ENCODE peak calls at places on chromosomes 16 and 17, in five cellular contexts. One of them, this sample, is unnamed. For H3K9me3, the result is how much of the 10 kb centered on the place peaks cover.

GRCh38 chr16:85673529-85674417 is 15.0 kb downstream of the GINS2 start:
- DNase-seq in Peyer's patch: peak
- DNase-seq in transverse colon: no peak
- DNase-seq in CD4-positive, alpha-beta memory T cell: no peak
- DNase-seq in aorta: peak
- DNase-seq in this sample: no peak

GRCh38 chr17:72092710-72093322 is 28.0 kb upstream of the SOX9 start:
- DNase-seq in Peyer's patch: no peak
- DNase-seq in transverse colon: no peak
- DNase-seq in CD4-positive, alpha-beta memory T cell: no peak
- DNase-seq in aorta: no peak
- DNase-seq in this sample: no peak

GRCh38 chr16:86228713-86229112 is 281.6 kb upstream of the FOXF1 start:
- DNase-seq in Peyer's patch: no peak
- DNase-seq in transverse colon: no peak
- DNase-seq in CD4-positive, alpha-beta memory T cell: no peak
- DNase-seq in aorta: no peak
- DNase-seq in this sample: no peak

GRCh38 chr16:87384162-87384999 is 805 bp upstream of the FBXO31 start:
- DNase-seq in Peyer's patch: peak
- DNase-seq in transverse colon: peak
- DNase-seq in CD4-positive, alpha-beta memory T cell: no peak
- DNase-seq in aorta: peak
- DNase-seq in this sample: no peak

GRCh38 chr16:47162670-47163420 is 19.1 kb upstream of the NETO2 start:
- DNase-seq in Peyer's patch: no peak
- DNase-seq in transverse colon: no peak
- DNase-seq in CD4-positive, alpha-beta memory T cell: no peak
- DNase-seq in aorta: no peak
- DNase-seq in this sample: no peak

GRCh38 chr16:868846-869822 is 68.6 kb upstream of the GNG13 start:
- DNase-seq in Peyer's patch: no peak
- DNase-seq in transverse colon: no peak
- DNase-seq in CD4-positive, alpha-beta memory T cell: no peak
- DNase-seq in aorta: peak
- DNase-seq in this sample: no peak

GRCh38 chr17:66661411-66661843 is 173.5 kb upstream of the CACNG5 start:
- DNase-seq in Peyer's patch: no peak
- DNase-seq in transverse colon: no peak
- DNase-seq in CD4-positive, alpha-beta memory T cell: no peak
- DNase-seq in aorta: no peak
- DNase-seq in this sample: no peak

GRCh38 chr16:4591706-4592470 is 22.8 kb downstream of the UBALD1 start:
- DNase-seq in Peyer's patch: no peak
- DNase-seq in transverse colon: no peak
- DNase-seq in CD4-positive, alpha-beta memory T cell: no peak
- DNase-seq in aorta: no peak
- DNase-seq in this sample: no peak

GRCh38 chr17:67519801-67520251 is 142.7 kb downstream of the PITPNC1 start:
- DNase-seq in Peyer's patch: no peak
- DNase-seq in transverse colon: no peak
- DNase-seq in CD4-positive, alpha-beta memory T cell: no peak
- DNase-seq in aorta: no peak
- DNase-seq in this sample: no peak

GRCh38 chr17:43755389-43755875 is 3.2 kb downstream of the SOST start:
- DNase-seq in Peyer's patch: no peak
- DNase-seq in transverse colon: no peak
- DNase-seq in CD4-positive, alpha-beta memory T cell: no peak
- DNase-seq in aorta: peak
- DNase-seq in this sample: no peak

GRCh38 chr16:525520-526180 is 1.9 kb upstream of the CAPN15 start:
- DNase-seq in Peyer's patch: peak
- DNase-seq in transverse colon: no peak
- DNase-seq in CD4-positive, alpha-beta memory T cell: peak
- DNase-seq in aorta: no peak
- DNase-seq in this sample: no peak

GRCh38 chr16:89883346-89884040 is 10.1 kb downstream of the TCF25 start:
- DNase-seq in Peyer's patch: no peak
- DNase-seq in transverse colon: no peak
- DNase-seq in CD4-positive, alpha-beta memory T cell: no peak
- DNase-seq in aorta: no peak
- DNase-seq in this sample: no peak

GRCh38 chr17:81125573-81126081 is 39.7 kb upstream of the PVALEF start:
- DNase-seq in Peyer's patch: no peak
- DNase-seq in transverse colon: no peak
- DNase-seq in CD4-positive, alpha-beta memory T cell: no peak
- DNase-seq in aorta: no peak
- DNase-seq in this sample: no peak

GRCh38 chr16:51621610-51622009 is 470.5 kb upstream of the SALL1 start:
- DNase-seq in Peyer's patch: no peak
- DNase-seq in transverse colon: no peak
- DNase-seq in CD4-positive, alpha-beta memory T cell: no peak
- DNase-seq in aorta: no peak
- DNase-seq in this sample: no peak

GRCh38 chr16:66387817-66388332 is 21.4 kb downstream of the CDH5 start:
- DNase-seq in Peyer's patch: no peak
- DNase-seq in transverse colon: no peak
- DNase-seq in CD4-positive, alpha-beta memory T cell: no peak
- DNase-seq in aorta: no peak
- DNase-seq in this sample: no peak

GRCh38 chr17:65137076-65137935 is at the start of gene RGS9:
- DNase-seq in Peyer's patch: peak
- DNase-seq in transverse colon: peak
- DNase-seq in CD4-positive, alpha-beta memory T cell: peak
- DNase-seq in aorta: peak
- DNase-seq in this sample: peak

GRCh38 chr17:17408236-17408794 is 68.5 kb upstream of the MED9 start:
- DNase-seq in Peyer's patch: no peak
- DNase-seq in transverse colon: no peak
- DNase-seq in CD4-positive, alpha-beta memory T cell: no peak
- DNase-seq in aorta: no peak
- DNase-seq in this sample: no peak

GRCh38 chr16:10410469-10410868 is 24.6 kb downstream of the ATF7IP2 start:
- DNase-seq in Peyer's patch: no peak
- DNase-seq in transverse colon: no peak
- DNase-seq in CD4-positive, alpha-beta memory T cell: no peak
- DNase-seq in aorta: no peak
- DNase-seq in this sample: no peak

GRCh38 chr16:10402975-10403374 is 17.1 kb downstream of the ATF7IP2 start:
- DNase-seq in Peyer's patch: no peak
- DNase-seq in transverse colon: no peak
- DNase-seq in CD4-positive, alpha-beta memory T cell: no peak
- DNase-seq in aorta: no peak
- DNase-seq in this sample: no peak

GRCh38 chr16:10408824-10409381 is 23.0 kb downstream of the ATF7IP2 start:
- DNase-seq in Peyer's patch: no peak
- DNase-seq in transverse colon: no peak
- DNase-seq in CD4-positive, alpha-beta memory T cell: no peak
- DNase-seq in aorta: no peak
- DNase-seq in this sample: no peak

GRCh38 chr16:10405386-10405939 is 19.6 kb downstream of the ATF7IP2 start:
- DNase-seq in Peyer's patch: no peak
- DNase-seq in transverse colon: no peak
- DNase-seq in CD4-positive, alpha-beta memory T cell: no peak
- DNase-seq in aorta: no peak
- DNase-seq in this sample: no peak
- H3K9me3 ChIP-seq in Peyer's patch: under half
- H3K9me3 ChIP-seq in transverse colon: under half
- H3K9me3 ChIP-seq in CD4-positive, alpha-beta memory T cell: under half
- H3K9me3 ChIP-seq in aorta: under half
- H3K9me3 ChIP-seq in this sample: under half

GRCh38 chr17:40763752-40764151 is 8.2 kb downstream of the KRT26 start:
- DNase-seq in Peyer's patch: no peak
- DNase-seq in transverse colon: no peak
- DNase-seq in CD4-positive, alpha-beta memory T cell: no peak
- DNase-seq in aorta: no peak
- DNase-seq in this sample: no peak

GRCh38 chr17:40765657-40766056 is 6.3 kb downstream of the KRT26 start:
- DNase-seq in Peyer's patch: no peak
- DNase-seq in transverse colon: no peak
- DNase-seq in CD4-positive, alpha-beta memory T cell: no peak
- DNase-seq in aorta: no peak
- DNase-seq in this sample: no peak

GRCh38 chr17:40755231-40755630 is at the start of gene KRT25:
- DNase-seq in Peyer's patch: no peak
- DNase-seq in transverse colon: no peak
- DNase-seq in CD4-positive, alpha-beta memory T cell: no peak
- DNase-seq in aorta: no peak
- DNase-seq in this sample: no peak

DNA sequence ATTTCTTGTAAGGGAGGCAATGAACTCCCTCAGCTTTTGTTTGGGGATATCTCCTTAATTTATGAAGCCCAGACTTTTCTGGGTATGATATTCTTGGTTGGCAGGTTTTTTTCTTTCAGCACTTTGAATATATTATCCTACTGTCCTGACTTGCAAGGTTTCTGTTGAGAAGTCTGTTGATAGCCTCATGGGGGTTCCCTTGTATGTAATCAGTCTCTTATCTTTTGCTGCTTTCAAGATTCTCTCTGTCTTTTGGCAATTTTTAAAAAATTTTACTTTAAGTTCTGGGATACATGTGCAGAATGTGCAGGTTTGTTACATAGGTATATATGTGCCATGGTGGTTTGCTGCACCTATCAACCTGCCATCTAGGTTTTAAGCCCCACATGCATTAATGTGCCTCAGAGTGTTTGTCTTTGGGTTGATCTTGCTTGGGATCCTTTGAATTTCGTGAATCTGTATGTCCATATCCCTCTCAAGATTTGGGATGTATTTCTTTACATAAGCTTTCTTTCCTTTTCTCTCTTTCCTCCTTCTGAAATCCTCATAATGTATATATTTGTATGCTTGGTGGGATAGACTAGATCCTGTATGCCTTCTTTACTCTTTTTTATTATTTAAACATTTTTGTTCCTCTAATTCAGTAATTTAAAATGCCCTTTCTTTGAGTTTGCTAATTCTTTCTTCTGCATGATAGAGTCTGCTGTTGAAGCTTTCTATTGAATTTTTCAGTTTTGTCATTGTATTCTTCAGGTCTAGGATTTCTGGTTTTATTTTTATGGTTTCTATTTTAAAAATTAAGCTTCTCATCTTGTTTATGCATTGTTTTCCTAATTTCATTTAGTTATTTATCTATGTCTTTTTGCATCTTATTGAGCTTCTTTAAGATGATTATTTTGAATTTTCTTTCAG is 5.2 kb upstream of the KRT25 start:
- DNase-seq in Peyer's patch: no peak
- DNase-seq in transverse colon: no peak
- DNase-seq in CD4-positive, alpha-beta memory T cell: no peak
- DNase-seq in aorta: no peak
- DNase-seq in this sample: no peak
- H3K9me3 ChIP-seq in Peyer's patch: under half
- H3K9me3 ChIP-seq in transverse colon: under half
- H3K9me3 ChIP-seq in CD4-positive, alpha-beta memory T cell: under half
- H3K9me3 ChIP-seq in aorta: under half
- H3K9me3 ChIP-seq in this sample: under half

DNA sequence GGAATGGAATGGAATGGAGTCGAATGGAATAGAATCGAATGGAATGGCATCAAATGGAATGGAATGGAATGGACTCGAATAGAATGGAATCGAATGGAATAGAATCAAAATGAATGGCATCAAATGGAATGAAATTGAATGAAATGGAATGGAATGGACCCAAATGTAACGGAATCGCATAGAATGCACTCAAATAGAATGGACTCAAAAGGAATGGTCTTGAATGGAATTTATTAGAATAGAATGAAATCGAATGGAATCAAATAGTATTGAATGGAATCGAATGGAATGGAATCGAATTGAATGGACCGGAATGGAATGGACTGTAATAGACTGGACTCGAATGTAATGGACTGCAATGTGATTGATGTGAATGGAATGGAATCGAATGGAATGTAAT is 501.4 kb upstream of the WSB1 start:
- DNase-seq in Peyer's patch: no peak
- DNase-seq in transverse colon: no peak
- DNase-seq in CD4-positive, alpha-beta memory T cell: no peak
- DNase-seq in aorta: no peak
- DNase-seq in this sample: no peak
- H3K9me3 ChIP-seq in Peyer's patch: under half
- H3K9me3 ChIP-seq in transverse colon: under half
- H3K9me3 ChIP-seq in CD4-positive, alpha-beta memory T cell: under half
- H3K9me3 ChIP-seq in aorta: under half
- H3K9me3 ChIP-seq in this sample: under half

GRCh38 chr16:31897283-31897682 is 23.7 kb downstream of the ZNF267 start:
- DNase-seq in Peyer's patch: no peak
- DNase-seq in transverse colon: no peak
- DNase-seq in CD4-positive, alpha-beta memory T cell: no peak
- DNase-seq in aorta: no peak
- DNase-seq in this sample: no peak

GRCh38 chr16:31893824-31894223 is 20.2 kb downstream of the ZNF267 start:
- DNase-seq in Peyer's patch: no peak
- DNase-seq in transverse colon: no peak
- DNase-seq in CD4-positive, alpha-beta memory T cell: no peak
- DNase-seq in aorta: no peak
- DNase-seq in this sample: no peak

GRCh38 chr16:31899505-31899904 is 25.9 kb downstream of the ZNF267 start:
- DNase-seq in Peyer's patch: no peak
- DNase-seq in transverse colon: no peak
- DNase-seq in CD4-positive, alpha-beta memory T cell: no peak
- DNase-seq in aorta: no peak
- DNase-seq in this sample: no peak
- H3K9me3 ChIP-seq in Peyer's patch: under half
- H3K9me3 ChIP-seq in transverse colon: under half
- H3K9me3 ChIP-seq in CD4-positive, alpha-beta memory T cell: under half
- H3K9me3 ChIP-seq in aorta: under half
- H3K9me3 ChIP-seq in this sample: under half